ENCODE peak calls at places on chromosome X, in ten cellular contexts. O is hepatocyte, L is left lung, K is choroid plexus epithelial cell, J is transverse colon, P is cardiac muscle cell, V is GM23338, B is fibroblast of lung, G is psoas muscle, X is foreskin fibroblast. R is an unnamed sample.

GRCh38 chrX:39310925-39311324 is 509.7 kb downstream of the MID1IP1 start:
- DNase-seq in O (no peak), B (no peak), X (no peak), K (no peak), G (no peak), L (no peak), P (no peak), J (no peak), V (no peak), R (no peak)

GRCh38 chrX:54413753-54414152 is 26.5 kb upstream of the TSR2 start:
- DNase-seq in O (peak), K (peak), L (no peak), J (no peak), V (no peak), G (no peak), B (no peak), P (no peak), X (no peak), R (no peak)

GRCh38 chrX:6526564-6526963 is 8.4 kb downstream of the VCX3A start:
- DNase-seq in P (no peak), K (no peak), G (no peak), L (no peak), V (no peak), J (no peak), B (no peak), O (no peak), X (no peak), R (no peak)

GRCh38 chrX:119726900-119727555 is 31.4 kb upstream of the SOWAHD start:
- DNase-seq in X (no peak), P (no peak), B (peak), O (no peak), J (no peak), K (no peak), V (no peak), G (no peak), L (no peak), R (no peak)

GRCh38 chrX:150766351-150767044 is 73.3 kb downstream of the MTMR1 start:
- DNase-seq in X (no peak), O (no peak), L (no peak), K (no peak), G (no peak), J (no peak), B (no peak), V (peak), P (no peak), R (no peak)

GRCh38 chrX:136192839-136193414 is 45.6 kb downstream of the FHL1 start:
- DNase-seq in O (no peak), V (no peak), K (peak), P (no peak), X (no peak), L (no peak), B (peak), J (no peak), G (no peak), R (no peak)

GRCh38 chrX:133434197-133434820 is 19.0 kb upstream of the GPC4 start:
- DNase-seq in O (no peak), X (no peak), V (peak), P (no peak), J (no peak), L (no peak), K (no peak), G (no peak), B (no peak), R (no peak)

GRCh38 chrX:38991656-38992558 is 190.6 kb downstream of the MID1IP1 start:
- DNase-seq in X (no peak), G (no peak), B (no peak), K (no peak), L (no peak), O (no peak), P (no peak), J (no peak), V (no peak), R (no peak)

GRCh38 chrX:29890646-29891200 is 324.6 kb upstream of the MAGEB2 start:
- DNase-seq in P (no peak), K (peak), X (no peak), G (no peak), O (no peak), B (peak), V (no peak), L (no peak), J (no peak), R (no peak)

GRCh38 chrX:40420899-40421729 is 159.7 kb upstream of the ATP6AP2 start:
- DNase-seq in G (no peak), P (no peak), V (no peak), K (peak), B (peak), O (no peak), X (no peak), L (no peak), J (no peak), R (peak)

GRCh38 chrX:135596495-135596894 is 76.0 kb downstream of the INTS6L start:
- DNase-seq in V (peak), K (peak), G (no peak), B (peak), L (no peak), O (peak), J (peak), X (peak), P (peak), R (no peak)

GRCh38 chrX:2627272-2627867 is 63.7 kb upstream of the CD99 start:
- DNase-seq in P (peak), J (peak), G (no peak), K (peak), X (no peak), V (peak), B (peak), O (peak), L (no peak), R (no peak)

GRCh38 chrX:39726810-39727209 is 370.9 kb downstream of the BCOR start:
- DNase-seq in X (no peak), P (no peak), V (no peak), J (peak), G (no peak), K (no peak), L (no peak), B (peak), O (no peak), R (no peak)

GRCh38 chrX:40880712-40881111 is 145.4 kb upstream of the MED14 start:
- DNase-seq in J (no peak), V (no peak), L (no peak), K (no peak), P (no peak), B (no peak), X (no peak), O (no peak), G (no peak), R (no peak)

GRCh38 chrX:96715412-96715940 is 30.8 kb downstream of the DIAPH2 start:
- DNase-seq in X (no peak), V (no peak), L (no peak), K (no peak), B (peak), G (no peak), O (no peak), J (no peak), P (no peak), R (no peak)

GRCh38 chrX:103774070-103774642 is 2.5 kb upstream of the PLP1 start:
- DNase-seq in X (peak), J (no peak), O (peak), K (peak), P (peak), B (peak), V (peak), G (no peak), L (no peak), R (peak)

GRCh38 chrX:75155454-75155829 is 641 bp downstream of the ABCB7 start:
- DNase-seq in B (peak), K (peak), X (no peak), P (no peak), J (no peak), V (peak), L (no peak), O (no peak), G (no peak), R (no peak)

GRCh38 chrX:41877167-41877566 is 46.2 kb downstream of the CASK start:
- DNase-seq in V (no peak), J (no peak), O (no peak), B (no peak), G (no peak), P (no peak), K (no peak), L (no peak), X (no peak), R (no peak)

GRCh38 chrX:15930585-15930984 is 76.0 kb upstream of the AP1S2 start:
- DNase-seq in V (peak), G (no peak), X (peak), J (no peak), O (peak), K (peak), L (no peak), P (peak), B (peak), R (peak)

GRCh38 chrX:42746606-42747005 is 31.4 kb downstream of the PPP1R2C start:
- DNase-seq in P (no peak), B (peak), J (no peak), V (no peak), O (peak), L (no peak), G (no peak), K (peak), X (peak), R (no peak)

GRCh38 chrX:6778547-6779231 is 243.8 kb upstream of the VCX3A start:
- DNase-seq in L (no peak), G (no peak), B (no peak), X (no peak), K (no peak), P (peak), O (no peak), J (no peak), V (peak), R (peak)

GRCh38 chrX:93673869-93674271 is at the start of gene FAM133A:
- DNase-seq in B (peak), J (no peak), L (no peak), K (peak), X (no peak), V (no peak), G (no peak), P (peak), O (peak), R (peak)

GRCh38 chrX:138709886-138710285 is 1.6 kb downstream of the FGF13 start:
- DNase-seq in V (peak), K (no peak), G (no peak), L (no peak), P (peak), X (no peak), J (no peak), B (peak), O (peak), R (no peak)

GRCh38 chrX:9555354-9555753 is 90.5 kb downstream of the TBL1X start:
- DNase-seq in O (no peak), J (no peak), P (no peak), G (no peak), X (no peak), L (no peak), K (peak), B (peak), V (no peak), R (no peak)

GRCh38 chrX:129759576-129760061 is 20.1 kb upstream of the SASH3 start:
- DNase-seq in J (peak), P (no peak), O (no peak), B (peak), G (peak), V (peak), K (peak), L (peak), X (peak), R (peak)

GRCh38 chrX:10110984-10111363 is 45.8 kb upstream of the CLCN4 start:
- DNase-seq in V (no peak), B (no peak), X (no peak), G (no peak), L (no peak), K (no peak), P (no peak), J (no peak), O (no peak), R (no peak)

GRCh38 chrX:20032201-20032600 is 41.3 kb upstream of the BCLAF3 start:
- DNase-seq in L (no peak), O (no peak), B (no peak), V (no peak), J (no peak), G (no peak), K (no peak), P (no peak), X (no peak), R (no peak)

GRCh38 chrX:30831082-30831481 is 58.0 kb downstream of the TAB3 start:
- DNase-seq in K (no peak), V (peak), J (no peak), L (no peak), P (no peak), X (no peak), O (no peak), G (no peak), B (peak), R (no peak)

GRCh38 chrX:72306851-72307645 is 1.3 kb upstream of the CITED1 start:
- DNase-seq in V (peak), O (peak), L (peak), B (peak), K (peak), X (peak), J (peak), P (peak), G (peak), R (peak)

GRCh38 chrX:150688911-150689451 is 4.2 kb upstream of the MTMR1 start:
- DNase-seq in X (peak), V (peak), P (no peak), K (peak), B (peak), J (no peak), O (peak), G (no peak), L (no peak), R (peak)

GRCh38 chrX:85897376-85898110 is 149.8 kb downstream of the CHM start:
- DNase-seq in P (no peak), O (no peak), L (no peak), B (no peak), K (no peak), J (no peak), G (no peak), X (no peak), V (no peak), R (no peak)

GRCh38 chrX:115147220-115147619 is 42.0 kb upstream of the RBMXL3 start:
- DNase-seq in V (peak), X (peak), J (no peak), P (no peak), G (no peak), B (peak), K (peak), L (no peak), O (no peak), R (no peak)

GRCh38 chrX:49309401-49309981 is 6.0 kb downstream of the GAGE10 start:
- DNase-seq in K (peak), O (peak), X (peak), L (no peak), P (no peak), G (no peak), J (no peak), B (peak), V (peak), R (no peak)

GRCh38 chrX:15269120-15269519 is 763 bp downstream of the ASB9 start:
- DNase-seq in K (no peak), X (no peak), B (no peak), L (no peak), P (no peak), G (no peak), J (no peak), O (no peak), V (no peak), R (no peak)

GRCh38 chrX:148193759-148194158 is 212.6 kb downstream of the FMR1NB start:
- DNase-seq in V (no peak), X (no peak), J (no peak), G (no peak), K (no peak), L (no peak), B (no peak), P (no peak), O (no peak), R (no peak)

GRCh38 chrX:68694429-68695205 is 47.2 kb downstream of the STARD8 start:
- DNase-seq in J (no peak), G (no peak), V (no peak), B (no peak), O (no peak), X (no peak), L (no peak), K (no peak), P (no peak), R (no peak)

GRCh38 chrX:153519569-153520285 is 2.3 kb downstream of the ATP2B3 start:
- DNase-seq in V (no peak), L (no peak), O (no peak), G (no peak), B (peak), J (no peak), X (peak), K (peak), P (no peak), R (no peak)

GRCh38 chrX:79367907-79368306 is 773 bp upstream of the ITM2A start:
- DNase-seq in X (no peak), O (no peak), P (no peak), G (no peak), L (no peak), K (no peak), V (peak), J (no peak), B (no peak), R (no peak)
- H3K4me3 ChIP-seq in X (no peak), O (no peak), P (no peak), G (peak), L (no peak), K (no peak), V (peak), J (no peak), B (no peak), R (no peak)

DNA sequence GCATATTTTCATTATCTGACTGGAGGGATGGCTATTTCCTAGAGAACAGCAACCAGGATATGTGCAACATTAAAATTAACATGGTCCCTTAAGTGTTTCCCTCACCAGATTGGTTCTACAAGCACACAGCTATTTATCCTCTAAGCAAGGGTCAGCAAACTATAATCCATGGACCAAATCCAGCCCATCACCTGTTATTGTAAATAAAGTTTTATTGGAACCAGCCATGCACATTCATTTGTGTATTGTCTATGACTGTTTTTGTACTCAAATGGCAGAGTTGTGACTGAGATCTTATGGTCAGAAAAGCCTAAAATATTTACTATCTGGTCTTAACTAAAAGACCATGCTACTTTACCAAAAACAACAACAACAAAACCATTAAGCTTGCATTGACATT is 77.9 kb downstream of the AMELX start:
- DNase-seq in V (no peak), P (no peak), B (no peak), O (no peak), G (no peak), K (no peak), J (no peak), X (no peak), L (no peak), R (no peak)
- TF ChIP-seq CTCF in V (no peak), P (no peak), B (no peak), O (no peak), G (no peak), K (no peak), J (no peak), X (no peak), L (no peak), R (no peak)

GRCh38 chrX:80016182-80016581 is 1.6 kb downstream of the TBX22 start:
- DNase-seq in B (no peak), P (no peak), K (no peak), L (no peak), X (no peak), J (no peak), O (no peak), V (no peak), G (no peak), R (no peak)

GRCh38 chrX:80011522-80011921 is 3.0 kb upstream of the TBX22 start:
- DNase-seq in P (no peak), K (no peak), G (no peak), O (no peak), X (no peak), L (no peak), V (no peak), J (no peak), B (no peak), R (no peak)

GRCh38 chrX:80014141-80014940 is at the start of gene TBX22:
- DNase-seq in P (no peak), K (no peak), O (no peak), B (no peak), V (peak), G (no peak), L (no peak), J (no peak), X (no peak), R (no peak)
- H3K4me3 ChIP-seq in P (no peak), K (no peak), O (no peak), B (no peak), V (no peak), G (no peak), L (no peak), J (no peak), X (no peak), R (no peak)

GRCh38 chrX:25555521-25555920 is 539.8 kb upstream of the ARX start:
- DNase-seq in P (no peak), K (no peak), X (no peak), B (no peak), G (no peak), V (no peak), O (no peak), L (no peak), J (no peak), R (no peak)
- TF ChIP-seq CTCF in P (no peak), K (no peak), X (no peak), B (no peak), G (no peak), V (no peak), O (no peak), L (no peak), J (no peak), R (no peak)

GRCh38 chrX:45850775-45851433 is 650.2 kb upstream of the DIPK2B start:
- DNase-seq in V (peak), P (peak), G (peak), O (peak), K (no peak), J (peak), L (peak), B (peak), X (no peak), R (no peak)
- H3K4me3 ChIP-seq in V (peak), P (peak), G (peak), O (peak), K (peak), J (peak), L (peak), B (peak), X (peak), R (peak)

GRCh38 chrX:25433307-25433706 is 417.5 kb upstream of the ARX start:
- DNase-seq in J (no peak), X (no peak), L (no peak), G (no peak), B (no peak), P (no peak), K (no peak), O (no peak), V (no peak), R (no peak)
- TF ChIP-seq CTCF in J (no peak), X (no peak), L (no peak), G (no peak), B (no peak), P (no peak), K (no peak), O (no peak), V (no peak), R (no peak)

DNA sequence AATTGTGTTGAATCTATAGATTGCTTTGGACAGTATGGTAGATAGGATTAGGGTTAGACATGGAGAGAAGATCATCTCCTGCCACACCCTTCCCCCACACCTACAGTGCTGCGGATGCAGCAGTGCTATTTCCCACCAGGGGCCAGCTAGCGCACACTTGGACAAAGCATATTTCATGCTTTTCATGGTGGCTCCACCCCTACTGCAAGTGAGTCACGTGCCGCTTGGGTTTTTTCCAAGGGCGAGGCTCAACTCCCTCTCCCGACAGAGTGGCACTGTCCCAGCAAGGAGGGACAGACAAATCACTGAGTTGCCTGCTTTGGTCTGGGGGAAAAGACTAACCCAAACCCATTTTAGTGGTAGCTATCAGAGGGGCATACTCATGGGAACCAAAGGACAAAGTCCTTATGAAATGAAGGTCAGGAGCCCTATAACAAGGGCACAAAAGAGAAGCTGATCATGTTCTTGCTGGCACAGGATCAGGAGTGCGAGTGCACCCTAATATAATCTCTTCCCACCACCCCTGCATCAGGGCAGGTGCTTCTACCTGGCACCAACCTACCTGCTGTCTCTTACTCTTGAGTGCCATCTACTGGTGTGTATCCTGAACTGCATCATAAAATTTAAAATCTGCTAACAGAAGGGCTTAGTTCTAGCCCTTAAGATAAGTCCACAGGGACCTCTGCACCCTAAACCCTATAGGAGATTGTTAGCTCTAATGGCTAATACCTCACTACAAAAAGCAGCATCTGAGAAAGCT is 55.1 kb upstream of the PGAM4 start:
- DNase-seq in J (peak), G (no peak), P (no peak), X (no peak), K (peak), O (peak), B (peak), L (no peak), V (peak), R (no peak)
- H3K4me3 ChIP-seq in J (no peak), G (no peak), P (no peak), X (no peak), K (no peak), O (no peak), B (no peak), L (no peak), V (no peak), R (no peak)